ENCODE peak calls at places on chromosome 3, in five cellular contexts. One of them, this sample, is unnamed.

GRCh38 chr3:58326267-58326932 is 6.3 kb upstream of the PXK start:
- DNase-seq in GM12892: no peak
- DNase-seq in hepatocyte: no peak
- DNase-seq in AG10803: no peak
- DNase-seq in activated CD4-positive, CD25-positive, alpha-beta regulatory T cell treated with anti-CD3 and anti-CD28 coated beads, Interleukin-2, amount 50 U/mL, for 72 hours: no peak
- DNase-seq in this sample: no peak

GRCh38 chr3:139110072-139110830 is 65.6 kb upstream of the PRR23C start:
- DNase-seq in GM12892: no peak
- DNase-seq in AG10803: no peak
- DNase-seq in hepatocyte: no peak
- DNase-seq in activated CD4-positive, CD25-positive, alpha-beta regulatory T cell treated with anti-CD3 and anti-CD28 coated beads, Interleukin-2, amount 50 U/mL, for 72 hours: no peak
- DNase-seq in this sample: no peak

GRCh38 chr3:137808015-137808414 is 43.9 kb downstream of the SOX14 start:
- DNase-seq in GM12892: no peak
- DNase-seq in activated CD4-positive, CD25-positive, alpha-beta regulatory T cell treated with anti-CD3 and anti-CD28 coated beads, Interleukin-2, amount 50 U/mL, for 72 hours: no peak
- DNase-seq in AG10803: no peak
- DNase-seq in hepatocyte: no peak
- DNase-seq in this sample: no peak

GRCh38 chr3:146929696-146930095 is 324.6 kb upstream of the PLSCR5 start:
- DNase-seq in GM12892: no peak
- DNase-seq in AG10803: peak; percentile 31
- DNase-seq in activated CD4-positive, CD25-positive, alpha-beta regulatory T cell treated with anti-CD3 and anti-CD28 coated beads, Interleukin-2, amount 50 U/mL, for 72 hours: no peak
- DNase-seq in hepatocyte: no peak
- DNase-seq in this sample: peak; percentile 65

GRCh38 chr3:10340476-10340875 is 19.6 kb upstream of the SEC13 start:
- DNase-seq in AG10803: no peak
- DNase-seq in activated CD4-positive, CD25-positive, alpha-beta regulatory T cell treated with anti-CD3 and anti-CD28 coated beads, Interleukin-2, amount 50 U/mL, for 72 hours: no peak
- DNase-seq in hepatocyte: no peak
- DNase-seq in GM12892: no peak
- DNase-seq in this sample: no peak

GRCh38 chr3:111621535-111621934 is 26.4 kb upstream of the ZBED2 start:
- DNase-seq in hepatocyte: no peak
- DNase-seq in AG10803: no peak
- DNase-seq in GM12892: no peak
- DNase-seq in activated CD4-positive, CD25-positive, alpha-beta regulatory T cell treated with anti-CD3 and anti-CD28 coated beads, Interleukin-2, amount 50 U/mL, for 72 hours: peak; percentile 59
- DNase-seq in this sample: no peak

GRCh38 chr3:57577786-57578185 is 19.4 kb downstream of the ARF4 start:
- DNase-seq in AG10803: no peak
- DNase-seq in activated CD4-positive, CD25-positive, alpha-beta regulatory T cell treated with anti-CD3 and anti-CD28 coated beads, Interleukin-2, amount 50 U/mL, for 72 hours: no peak
- DNase-seq in hepatocyte: peak; percentile 48
- DNase-seq in GM12892: no peak
- DNase-seq in this sample: no peak

GRCh38 chr3:141875893-141876380 is 506 bp upstream of the ATP1B3 start:
- DNase-seq in activated CD4-positive, CD25-positive, alpha-beta regulatory T cell treated with anti-CD3 and anti-CD28 coated beads, Interleukin-2, amount 50 U/mL, for 72 hours: no peak
- DNase-seq in GM12892: no peak
- DNase-seq in AG10803: peak; percentile 41
- DNase-seq in hepatocyte: no peak
- DNase-seq in this sample: peak; percentile 65

GRCh38 chr3:45306406-45307008 is 80.4 kb upstream of the TMEM158 start:
- DNase-seq in activated CD4-positive, CD25-positive, alpha-beta regulatory T cell treated with anti-CD3 and anti-CD28 coated beads, Interleukin-2, amount 50 U/mL, for 72 hours: no peak
- DNase-seq in AG10803: no peak
- DNase-seq in GM12892: no peak
- DNase-seq in hepatocyte: no peak
- DNase-seq in this sample: no peak

GRCh38 chr3:8994226-8994625 is 31.0 kb upstream of the RAD18 start:
- DNase-seq in hepatocyte: no peak
- DNase-seq in GM12892: no peak
- DNase-seq in AG10803: no peak
- DNase-seq in activated CD4-positive, CD25-positive, alpha-beta regulatory T cell treated with anti-CD3 and anti-CD28 coated beads, Interleukin-2, amount 50 U/mL, for 72 hours: no peak
- DNase-seq in this sample: no peak

GRCh38 chr3:64584193-64584592 is 103.6 kb downstream of the ADAMTS9 start:
- DNase-seq in activated CD4-positive, CD25-positive, alpha-beta regulatory T cell treated with anti-CD3 and anti-CD28 coated beads, Interleukin-2, amount 50 U/mL, for 72 hours: no peak
- DNase-seq in AG10803: peak; percentile 21
- DNase-seq in hepatocyte: no peak
- DNase-seq in GM12892: no peak
- DNase-seq in this sample: peak; percentile 52

GRCh38 chr3:103966749-103967148 is 1400.0 kb upstream of the ALCAM start:
- DNase-seq in GM12892: no peak
- DNase-seq in hepatocyte: no peak
- DNase-seq in AG10803: no peak
- DNase-seq in activated CD4-positive, CD25-positive, alpha-beta regulatory T cell treated with anti-CD3 and anti-CD28 coated beads, Interleukin-2, amount 50 U/mL, for 72 hours: no peak
- DNase-seq in this sample: no peak

This sample was measured in fibroblast of the aortic adventitia.